ENCODE peak calls at places on chromosomes 12 and 14, in seven cellular contexts. W is GM23248, D is hepatocyte, V is GM23338, T is PC-9, E is HCT116, A is MM.1S. U is an unnamed sample. For H3K27me3 and H3K9me2, the result is how much of the 10 kb centered on the place peaks cover.

GRCh38 chr12:11684393-11684792 is 34.9 kb downstream of the ETV6 start:
- DNase-seq in T (no peak), D (no peak), E (no peak), A (no peak), W (peak), V (no peak), U (peak)

GRCh38 chr12:51269174-51270066 is 795 bp downstream of the SMAGP start:
- DNase-seq in W (peak), V (peak), D (peak), T (peak), E (no peak), A (peak), U (peak)

GRCh38 chr12:105228966-105229365 is 7.0 kb downstream of the APPL2 start:
- DNase-seq in A (no peak), W (no peak), V (no peak), T (no peak), E (no peak), D (no peak), U (no peak)

GRCh38 chr14:92718659-92719058 is 29.8 kb downstream of the LGMN start:
- DNase-seq in V (no peak), A (no peak), T (no peak), D (no peak), E (no peak), W (peak), U (no peak)

GRCh38 chr14:99378782-99379214 is 101.9 kb downstream of the SETD3 start:
- DNase-seq in V (no peak), A (no peak), D (peak), T (peak), W (peak), E (peak), U (peak)

GRCh38 chr14:90087433-90087832 is 25.6 kb downstream of the KCNK13 start:
- DNase-seq in V (no peak), T (peak), W (peak), E (no peak), D (no peak), A (no peak), U (peak)

GRCh38 chr12:59486827-59487226 is 109.0 kb upstream of the SLC16A7 start:
- DNase-seq in V (no peak), D (no peak), A (no peak), T (no peak), E (no peak), W (peak), U (peak)

GRCh38 chr12:1776139-1776975 is 44.0 kb upstream of the LRTM2 start:
- DNase-seq in E (no peak), T (peak), W (peak), A (no peak), D (no peak), V (no peak), U (peak)

GRCh38 chr12:51823875-51824565 is 24.5 kb downstream of the FIGNL2 start:
- DNase-seq in A (peak), D (peak), T (peak), V (peak), W (peak), E (peak), U (peak)

GRCh38 chr12:127781336-127781735 is 485.6 kb upstream of the TMEM132C start:
- DNase-seq in E (no peak), V (no peak), W (no peak), A (no peak), T (no peak), D (no peak), U (no peak)

GRCh38 chr14:102084931-102085330 is 1.9 kb downstream of the HSP90AA1 start:
- DNase-seq in E (no peak), A (no peak), W (no peak), T (no peak), V (no peak), D (no peak), U (peak)

GRCh38 chr12:10213168-10214130 is 772 bp downstream of the GABARAPL1 start:
- DNase-seq in A (peak), T (peak), D (peak), E (peak), W (peak), V (peak), U (peak)

GRCh38 chr12:104736307-104736706 is 221.8 kb downstream of the SLC41A2 start:
- DNase-seq in T (no peak), V (no peak), W (peak), A (no peak), E (no peak), D (peak), U (no peak)

GRCh38 chr14:89117017-89117416 is 292.6 kb downstream of the TTC8 start:
- DNase-seq in E (no peak), T (no peak), V (peak), D (no peak), W (no peak), A (no peak), U (no peak)

GRCh38 chr12:65339161-65339560 is 60.7 kb downstream of the MSRB3 start:
- DNase-seq in W (no peak), T (no peak), D (no peak), A (no peak), E (no peak), V (no peak), U (peak)

GRCh38 chr14:98766818-98767217 is 505.2 kb downstream of the BCL11B start:
- DNase-seq in V (no peak), T (no peak), D (peak), A (no peak), W (no peak), E (no peak), U (no peak)

GRCh38 chr14:93302688-93303581 is 29.9 kb downstream of the BTBD7 start:
- DNase-seq in T (no peak), E (no peak), V (no peak), W (no peak), A (no peak), D (no peak), U (no peak)

GRCh38 chr12:116590561-116590960 is 31.4 kb downstream of the MAP1LC3B2 start:
- DNase-seq in A (no peak), T (peak), E (no peak), D (no peak), W (peak), V (no peak), U (peak)

GRCh38 chr12:29430699-29431044 is 49.7 kb upstream of the ERGIC2 start:
- DNase-seq in W (no peak), A (no peak), D (no peak), E (no peak), V (no peak), T (no peak), U (no peak)

GRCh38 chr14:62378057-62378456 is 615.8 kb downstream of the SNAPC1 start:
- DNase-seq in A (no peak), T (no peak), W (no peak), V (no peak), D (no peak), E (no peak), U (no peak)

GRCh38 chr14:101216725-101217463 is 313.4 kb upstream of the RTL1 start:
- DNase-seq in V (no peak), W (no peak), E (no peak), A (no peak), D (peak), T (no peak), U (no peak)

GRCh38 chr14:60217713-60218112 is 31.3 kb upstream of the PPM1A start:
- DNase-seq in W (no peak), D (no peak), V (no peak), A (no peak), T (no peak), E (no peak), U (no peak)

DNA sequence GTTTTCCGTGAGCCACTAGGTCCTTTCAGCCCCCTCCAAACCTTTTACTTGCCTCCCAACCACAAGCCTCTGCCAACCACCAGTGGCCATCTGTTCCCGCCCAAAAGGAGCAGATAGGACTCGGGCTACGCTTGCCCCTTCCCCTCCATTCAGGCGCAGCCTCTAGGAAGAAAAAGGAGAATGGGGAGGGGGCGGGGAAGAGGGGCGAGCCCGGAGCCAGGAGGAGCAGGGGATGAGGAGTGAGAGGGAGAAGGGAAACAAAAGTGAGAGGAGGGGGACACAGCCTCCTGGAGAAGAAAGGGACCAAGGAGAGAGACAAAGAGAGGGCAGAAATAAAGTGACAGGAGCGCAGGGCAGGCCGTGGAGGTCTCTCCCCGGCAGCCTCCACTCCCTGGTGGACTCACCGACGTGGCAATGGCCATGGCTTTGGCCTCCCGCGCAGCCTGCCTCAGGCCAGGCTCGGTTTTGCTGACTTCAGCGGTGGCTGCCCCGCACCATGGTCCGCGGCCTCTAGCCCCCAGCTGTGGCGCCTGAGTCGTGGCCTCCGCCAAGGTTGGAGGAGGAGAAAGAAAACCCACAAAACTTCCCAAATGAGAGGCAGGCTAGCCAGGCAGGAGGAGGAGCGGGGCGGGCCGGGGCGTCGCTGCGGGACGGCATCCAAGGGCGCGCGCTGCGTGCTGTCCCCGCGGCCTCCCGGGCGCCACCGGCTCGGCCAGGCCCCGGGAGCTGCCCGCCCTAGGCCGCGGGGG is at the start of gene EFS:
- DNase-seq in T (no peak), W (peak), V (peak), E (no peak), D (no peak), A (no peak), U (no peak)
- TF ChIP-seq EZH2 in T (no peak), W (no peak), V (peak), E (no peak), D (no peak), A (no peak), U (no peak)

DNA sequence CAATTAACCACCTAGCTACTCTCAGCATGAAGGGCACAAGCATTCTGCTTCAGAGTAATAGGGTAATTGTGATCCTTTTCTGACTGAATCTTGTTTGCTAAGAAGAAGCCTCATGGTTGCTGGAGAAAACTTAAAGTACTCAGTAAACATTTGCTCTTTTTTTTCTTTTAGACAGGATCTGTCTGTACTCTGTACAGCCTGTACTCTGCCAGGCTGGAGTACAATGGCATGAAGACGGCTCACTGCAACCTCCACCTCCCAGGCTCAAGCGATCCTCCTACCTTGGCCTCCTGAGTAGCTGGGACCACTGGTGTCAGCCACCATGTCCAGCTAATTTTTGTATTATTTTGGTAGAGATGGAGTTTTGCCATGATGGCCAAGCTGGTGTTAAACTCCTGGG is 12.4 kb downstream of the PPP1R13B start:
- DNase-seq in T (no peak), E (no peak), V (no peak), W (no peak), A (no peak), D (no peak), U (no peak)
- H3K27me3 ChIP-seq in T (under half), E (under half), V (under half), W (under half), A (under half), D (under half), U (under half)

GRCh38 chr14:68806526-68807147 is 13.8 kb upstream of the ZFP36L1 start:
- DNase-seq in W (no peak), A (no peak), V (no peak), T (no peak), E (no peak), D (peak), U (no peak)

GRCh38 chr14:68809524-68809923 is 16.7 kb upstream of the ZFP36L1 start:
- DNase-seq in T (no peak), E (no peak), V (no peak), W (no peak), D (no peak), A (no peak), U (no peak)

GRCh38 chr14:68808696-68809095 is 15.8 kb upstream of the ZFP36L1 start:
- DNase-seq in V (no peak), E (no peak), T (no peak), W (no peak), A (no peak), D (no peak), U (no peak)

GRCh38 chr14:68807148-68807600 is 14.3 kb upstream of the ZFP36L1 start:
- DNase-seq in E (no peak), T (no peak), W (peak), A (no peak), V (no peak), D (peak), U (no peak)

DNA sequence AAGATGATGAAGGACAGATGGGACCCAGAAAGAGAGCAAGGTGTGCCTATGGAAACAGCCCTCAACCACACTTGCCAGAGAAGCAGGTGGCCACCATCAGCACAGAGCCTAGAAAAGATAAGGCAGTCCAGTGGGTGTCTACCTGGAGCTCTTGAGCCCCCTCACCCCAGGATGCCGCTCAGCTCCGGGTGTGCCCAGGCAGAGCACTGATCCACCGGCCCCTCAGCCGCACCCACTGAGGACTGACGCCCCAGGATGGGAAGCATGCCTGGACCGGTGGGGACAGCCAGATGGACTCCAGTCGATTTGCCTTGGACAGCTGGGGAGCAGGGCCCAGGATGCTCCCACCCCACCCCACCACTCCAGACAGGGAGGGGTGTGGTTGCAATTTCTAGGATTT is 15.1 kb upstream of the ZFP36L1 start:
- DNase-seq in E (no peak), D (peak), W (no peak), V (no peak), A (no peak), T (no peak), U (no peak)
- H3K9me2 ChIP-seq in E (under half), D (under half), W (under half), V (under half), A (under half), T (under half), U (under half)

GRCh38 chr14:38211258-38211735 is 3.6 kb downstream of the SSTR1 start:
- DNase-seq in D (peak), T (no peak), A (no peak), V (peak), E (no peak), W (peak), U (no peak)
- TF ChIP-seq EZH2 in D (peak), T (no peak), A (no peak), V (peak), E (no peak), W (no peak), U (no peak)

DNA sequence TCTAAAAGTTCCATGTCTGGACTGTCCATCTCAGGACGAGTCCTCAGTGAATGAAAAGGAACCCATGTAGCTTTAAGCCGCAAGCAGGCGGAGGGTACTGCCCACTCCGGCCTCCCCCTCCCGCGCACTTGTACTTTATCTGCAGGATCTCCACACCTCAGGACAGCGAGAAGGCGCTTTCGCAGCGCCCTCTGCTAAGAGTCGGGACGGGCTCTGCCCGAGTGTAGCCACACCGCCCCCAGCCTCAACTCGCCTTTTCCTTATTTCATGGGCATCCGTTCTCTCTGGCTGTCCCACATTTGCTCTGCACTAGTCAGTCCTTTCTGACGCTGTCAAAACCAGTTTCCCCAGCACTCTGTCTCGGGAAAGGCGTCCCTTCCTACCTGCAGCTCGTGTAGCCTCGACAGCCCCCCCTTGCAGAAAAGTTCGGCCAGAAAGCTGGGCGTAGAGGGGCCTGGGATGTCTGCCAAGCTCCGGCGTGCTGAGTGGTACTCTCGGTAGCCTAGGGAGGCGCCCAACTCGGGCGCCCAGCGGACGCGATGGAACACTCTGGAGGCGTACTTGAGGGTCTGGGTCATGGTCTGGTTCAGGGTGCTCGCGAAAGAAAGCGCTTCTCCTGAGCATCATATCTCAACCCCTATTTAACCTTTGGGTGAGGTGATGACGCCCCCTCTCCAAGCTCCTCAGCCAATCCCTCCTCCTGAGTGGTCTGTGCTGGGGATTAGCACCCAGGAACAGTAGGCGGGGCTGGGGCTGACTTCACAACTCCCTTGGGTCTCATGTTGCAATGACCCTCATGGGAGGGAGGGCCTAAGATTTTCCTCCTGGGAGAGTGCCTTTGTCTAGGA is at the start of gene CYP27B1:
- DNase-seq in E (no peak), W (peak), A (no peak), T (no peak), V (peak), D (no peak), U (peak)
- H3K27me3 ChIP-seq in E (under half), W (under half), A (under half), T (under half), V (half or more), D (half or more), U (under half)

GRCh38 chr12:31366104-31366621 is 40.2 kb upstream of the SINHCAF start:
- DNase-seq in E (no peak), D (no peak), A (no peak), V (no peak), W (no peak), T (no peak), U (no peak)
- H3K9me2 ChIP-seq in E (under half), D (under half), A (under half), V (under half), W (under half), T (under half), U (under half)

GRCh38 chr14:91396959-91397815 is 20.4 kb downstream of the CCDC88C start:
- DNase-seq in V (peak), A (peak), E (no peak), T (no peak), W (no peak), D (no peak), U (no peak)

GRCh38 chr14:91398192-91398591 is 19.4 kb downstream of the CCDC88C start:
- DNase-seq in D (no peak), A (no peak), V (no peak), W (no peak), T (no peak), E (no peak), U (no peak)

GRCh38 chr14:91394105-91395081 is 23.2 kb downstream of the CCDC88C start:
- DNase-seq in E (no peak), W (no peak), V (no peak), D (no peak), T (no peak), A (no peak), U (no peak)

GRCh38 chr14:91395466-91395865 is 22.2 kb downstream of the CCDC88C start:
- DNase-seq in T (no peak), D (no peak), A (no peak), E (no peak), V (no peak), W (no peak), U (no peak)

GRCh38 chr14:91395998-91396660 is 21.5 kb downstream of the CCDC88C start:
- DNase-seq in V (peak), D (no peak), E (no peak), W (no peak), A (no peak), T (no peak), U (no peak)
- TF ChIP-seq EZH2 in V (no peak), D (no peak), E (no peak), W (no peak), A (no peak), T (no peak), U (no peak)

GRCh38 chr14:94771906-94772468 is 2.1 kb upstream of the GSC start:
- DNase-seq in W (no peak), E (no peak), T (no peak), V (peak), A (no peak), D (no peak), U (no peak)
- H3K27me3 ChIP-seq in W (under half), E (under half), T (under half), V (half or more), A (under half), D (half or more), U (under half)

DNA sequence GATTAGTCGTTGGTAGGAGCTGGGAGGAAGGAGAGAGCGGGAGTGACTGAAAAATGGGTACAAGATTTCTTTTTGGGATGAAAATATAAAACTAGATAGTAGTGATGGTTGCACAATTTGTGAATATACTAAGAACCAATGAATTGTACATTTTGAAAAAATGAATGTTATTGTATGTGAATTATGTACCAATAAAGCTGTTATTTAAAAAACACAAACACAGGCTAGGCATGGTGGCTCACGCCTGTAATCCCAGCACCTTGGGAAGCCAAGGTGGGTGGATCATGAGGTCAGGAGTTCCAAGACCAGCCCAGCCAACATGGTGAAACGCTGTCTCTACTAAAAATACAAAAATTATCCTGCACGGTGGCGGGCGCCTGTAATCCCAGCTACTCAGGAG is 32.1 kb downstream of the PPP1R13B start:
- DNase-seq in V (no peak), W (no peak), A (no peak), T (no peak), D (no peak), E (no peak), U (no peak)
- H3K9me2 ChIP-seq in V (under half), W (under half), A (under half), T (under half), D (under half), E (under half), U (under half)

U was measured in PC-3.